ENCODE peak calls at places on chromosomes 4 and X, in six cellular contexts. I is H9, P is lung, A is right atrium auricular region, X is fibroblast of lung, G is heart left ventricle. H is an unnamed sample.

GRCh38 chrX:35244796-35245508 is 302.4 kb downstream of the FAM47B start:
- DNase-seq in I (no peak), P (no peak), A (no peak), X (no peak), G (no peak), H (no peak)

GRCh38 chr4:10703146-10703545 is 18.6 kb upstream of the CLNK start:
- DNase-seq in I (no peak), P (no peak), A (no peak), X (peak), G (no peak), H (no peak)

GRCh38 chrX:143580266-143580665 is 55.6 kb downstream of the SLITRK4 start:
- DNase-seq in I (no peak), P (no peak), A (no peak), X (peak), G (no peak), H (no peak)

GRCh38 chr4:165006886-165007285 is 24.9 kb upstream of the TRIM60 start:
- DNase-seq in I (no peak), P (no peak), A (no peak), X (no peak), G (no peak), H (no peak)

GRCh38 chr4:166315721-166316467 is 442.9 kb downstream of the TLL1 start:
- DNase-seq in I (no peak), P (no peak), A (no peak), X (no peak), G (no peak), H (no peak)

GRCh38 chr4:152659806-152660205 is 20.0 kb downstream of the TMEM154 start:
- DNase-seq in I (no peak), P (no peak), A (no peak), X (no peak), G (no peak), H (no peak)

GRCh38 chr4:56979674-56980073 is 978 bp downstream of the POLR2B start:
- DNase-seq in I (peak), P (no peak), A (no peak), X (no peak), G (no peak), H (no peak)

GRCh38 chr4:39713691-39714090 is 15.8 kb downstream of the UBE2K start:
- DNase-seq in I (no peak), P (no peak), A (peak), X (peak), G (no peak), H (no peak)

GRCh38 chrX:136666088-136666487 is 18.1 kb downstream of the CD40LG start:
- DNase-seq in I (no peak), P (no peak), A (no peak), X (no peak), G (no peak), H (no peak)

GRCh38 chr4:13640149-13640671 is 12.7 kb upstream of the BOD1L1 start:
- DNase-seq in I (peak), P (no peak), A (no peak), X (peak), G (no peak), H (peak)

GRCh38 chr4:182642831-182643230 is 274.4 kb downstream of the DCTD start:
- DNase-seq in I (no peak), P (no peak), A (no peak), X (peak), G (no peak), H (no peak)

GRCh38 chr4:88843067-88843723 is 145.6 kb upstream of the NAP1L5 start:
- DNase-seq in I (no peak), P (no peak), A (no peak), X (peak), G (no peak), H (no peak)

GRCh38 chrX:96430756-96431455 is 253.7 kb upstream of the DIAPH2 start:
- DNase-seq in I (no peak), P (no peak), A (no peak), X (no peak), G (no peak), H (no peak)

GRCh38 chr4:184416913-184417734 is 57.2 kb downstream of the IRF2 start:
- DNase-seq in I (no peak), P (no peak), A (no peak), X (peak), G (no peak), H (no peak)

GRCh38 chr4:120658772-120659171 is 263.8 kb downstream of the PRDM5 start:
- DNase-seq in I (no peak), P (no peak), A (no peak), X (no peak), G (no peak), H (no peak)

GRCh38 chr4:40255722-40256281 is 59.0 kb downstream of the RHOH start:
- DNase-seq in I (no peak), P (no peak), A (no peak), X (peak), G (no peak), H (peak)

GRCh38 chr4:68184923-68185322 is 55.3 kb upstream of the TMPRSS11F start:
- DNase-seq in I (no peak), P (no peak), A (no peak), X (no peak), G (no peak), H (no peak)

GRCh38 chr4:69896530-69897116 is 34.2 kb upstream of the CSN1S1 start:
- DNase-seq in I (no peak), P (no peak), A (no peak), X (peak), G (no peak), H (no peak)

GRCh38 chr4:167025651-167026050 is 208.6 kb downstream of the SPOCK3 start:
- DNase-seq in I (no peak), P (no peak), A (no peak), X (no peak), G (no peak), H (peak)

GRCh38 chr4:25457053-25457715 is 80.1 kb downstream of the ANAPC4 start:
- DNase-seq in I (no peak), P (no peak), A (no peak), X (no peak), G (no peak), H (no peak)

GRCh38 chr4:168609369-168609768 is 112.5 kb downstream of the PALLD start:
- DNase-seq in I (no peak), P (no peak), A (no peak), X (no peak), G (no peak), H (no peak)

GRCh38 chr4:168608771-168609170 is 111.9 kb downstream of the PALLD start:
- DNase-seq in I (no peak), P (no peak), A (no peak), X (no peak), G (no peak), H (no peak)

GRCh38 chr4:168604496-168605373 is 107.9 kb downstream of the PALLD start:
- DNase-seq in I (no peak), P (no peak), A (no peak), X (peak), G (peak), H (peak)

GRCh38 chr4:168605411-168605810 is 108.6 kb downstream of the PALLD start:
- DNase-seq in I (no peak), P (no peak), A (no peak), X (peak), G (no peak), H (no peak)

GRCh38 chr4:168607215-168607614 is 110.4 kb downstream of the PALLD start:
- DNase-seq in I (no peak), P (no peak), A (no peak), X (no peak), G (no peak), H (no peak)
- H3K27ac ChIP-seq in I (no peak), P (no peak), A (peak), X (no peak), G (no peak), H (no peak)

DNA sequence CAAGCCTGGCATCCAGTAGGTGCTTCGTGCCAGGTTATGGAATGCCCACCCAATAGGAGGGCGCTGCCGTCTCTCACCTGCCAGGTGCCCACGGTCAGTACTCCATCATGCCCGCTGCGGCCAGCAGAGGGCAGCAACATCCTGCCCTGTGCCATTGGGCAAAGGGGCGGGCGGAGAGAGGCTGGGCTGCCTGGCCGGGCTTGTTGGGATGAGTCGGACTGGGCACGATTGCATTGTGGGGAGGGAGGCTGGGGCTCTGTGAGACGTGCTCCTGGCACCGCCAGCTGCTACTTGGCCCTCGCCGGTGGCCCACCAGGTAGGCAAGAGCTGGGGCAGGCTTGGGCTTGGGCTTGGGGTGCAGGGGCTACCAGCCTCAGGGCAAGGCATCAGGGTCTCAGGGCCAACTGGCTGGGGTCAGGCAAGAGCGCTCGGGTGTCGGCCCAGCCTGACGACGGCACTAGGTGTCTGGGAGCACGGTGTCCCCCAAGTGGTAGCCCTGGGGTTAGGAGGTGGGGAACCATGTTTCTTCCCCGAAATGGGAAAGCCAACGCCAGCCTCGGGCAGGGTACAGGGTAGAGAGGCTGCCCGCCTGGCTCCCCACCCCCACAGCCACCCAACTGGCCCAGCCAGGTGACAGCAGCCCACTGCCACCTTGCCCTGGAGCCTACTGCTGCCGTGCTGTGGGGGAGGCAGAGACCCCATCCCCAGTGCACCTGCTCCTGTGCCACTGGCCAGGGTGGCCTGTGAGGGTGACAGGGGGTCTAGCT is at the start of gene PLXNB3:
- DNase-seq in I (peak), P (peak), A (peak), X (peak), G (peak), H (no peak)
- H3K27ac ChIP-seq in I (no peak), P (no peak), A (peak), X (no peak), G (peak), H (peak)

GRCh38 chrX:38805294-38806053 is 4.2 kb downstream of the MID1IP1 start:
- DNase-seq in I (peak), P (peak), A (peak), X (peak), G (peak), H (no peak)
- H3K27ac ChIP-seq in I (peak), P (peak), A (peak), X (peak), G (peak), H (peak)

GRCh38 chr4:44447563-44448504 is 775 bp downstream of the KCTD8 start:
- DNase-seq in I (peak), P (no peak), A (peak), X (peak), G (peak), H (no peak)
- H3K27ac ChIP-seq in I (no peak), P (no peak), A (peak), X (no peak), G (peak), H (peak)

H was measured in epithelial cell of prostate.